ENCODE peak calls at places on chromosomes 3 and 15, in nine cellular contexts. S, M, K, L, W, R, A, P and V are unnamed samples.

GRCh38 chr3:34886443-34886842 is 752.9 kb upstream of the ARPP21 start:
- DNase-seq in S (no peak), M (no peak), K (no peak), L (no peak), W (no peak), R (no peak), A (no peak), P (no peak), V (no peak)

GRCh38 chr3:153038779-153039178 is 123.2 kb upstream of the RAP2B start:
- DNase-seq in S (no peak), M (no peak), K (no peak), L (no peak), W (no peak), R (no peak), A (peak), P (peak), V (no peak)

GRCh38 chr15:96038650-96039049 is 291.9 kb upstream of the NR2F2 start:
- DNase-seq in S (no peak), M (no peak), K (no peak), L (no peak), W (no peak), R (no peak), A (no peak), P (no peak), V (no peak)

GRCh38 chr15:60095711-60096110 is 91.6 kb downstream of the FOXB1 start:
- DNase-seq in S (no peak), M (peak), K (no peak), L (no peak), W (no peak), R (no peak), A (no peak), P (no peak), V (no peak)

GRCh38 chr3:56254835-56255234 is 213.4 kb downstream of the ERC2 start:
- DNase-seq in S (no peak), M (no peak), K (no peak), L (no peak), W (no peak), R (no peak), A (no peak), P (no peak), V (no peak)

GRCh38 chr3:125037498-125038150 is 18.2 kb downstream of the HEG1 start:
- DNase-seq in S (no peak), M (no peak), K (no peak), L (no peak), W (no peak), R (no peak), A (no peak), P (no peak), V (no peak)

GRCh38 chr3:160134964-160135363 is 90.3 kb upstream of the C3orf80 start:
- DNase-seq in S (no peak), M (no peak), K (no peak), L (no peak), W (no peak), R (no peak), A (no peak), P (no peak), V (no peak)

GRCh38 chr15:94028121-94028520 is 203.2 kb upstream of the MCTP2 start:
- DNase-seq in S (no peak), M (no peak), K (no peak), L (no peak), W (no peak), R (no peak), A (no peak), P (no peak), V (no peak)

GRCh38 chr3:143885803-143886427 is 37.6 kb upstream of the SLC9A9 start:
- DNase-seq in S (no peak), M (peak), K (peak), L (no peak), W (no peak), R (no peak), A (no peak), P (peak), V (no peak)

GRCh38 chr15:32936283-32936918 is 218.6 kb downstream of the GREM1 start:
- DNase-seq in S (no peak), M (peak), K (no peak), L (no peak), W (no peak), R (no peak), A (no peak), P (peak), V (no peak)

GRCh38 chr3:52516509-52517195 is 17.0 kb downstream of the NT5DC2 start:
- DNase-seq in S (no peak), M (no peak), K (no peak), L (no peak), W (no peak), R (no peak), A (no peak), P (no peak), V (no peak)

GRCh38 chr15:44102675-44103254 is 92.3 kb downstream of the FRMD5 start:
- DNase-seq in S (no peak), M (peak), K (no peak), L (peak), W (no peak), R (no peak), A (no peak), P (peak), V (no peak)

GRCh38 chr15:89104172-89104564 is 15.9 kb downstream of the ABHD2 start:
- DNase-seq in S (no peak), M (no peak), K (no peak), L (peak), W (no peak), R (no peak), A (no peak), P (no peak), V (no peak)

GRCh38 chr15:42038401-42038800 is 17.6 kb upstream of the PLA2G4E start:
- DNase-seq in S (no peak), M (no peak), K (no peak), L (no peak), W (no peak), R (no peak), A (no peak), P (no peak), V (no peak)

GRCh38 chr3:127486337-127486944 is 104.1 kb downstream of the TPRA1 start:
- DNase-seq in S (no peak), M (no peak), K (no peak), L (no peak), W (no peak), R (peak), A (no peak), P (no peak), V (no peak)

GRCh38 chr3:45130476-45130875 is 15.7 kb downstream of the CDCP1 start:
- DNase-seq in S (no peak), M (no peak), K (no peak), L (no peak), W (no peak), R (no peak), A (no peak), P (no peak), V (no peak)

GRCh38 chr3:195708626-195709481 is 11.9 kb upstream of the MUC20 start:
- DNase-seq in S (no peak), M (no peak), K (peak), L (no peak), W (no peak), R (no peak), A (peak), P (no peak), V (no peak)

GRCh38 chr3:127168271-127168670 is 24.7 kb upstream of the PRR23E start:
- DNase-seq in S (no peak), M (no peak), K (no peak), L (no peak), W (no peak), R (no peak), A (no peak), P (no peak), V (no peak)

GRCh38 chr3:167305340-167305739 is 74.8 kb downstream of the ZBBX start:
- DNase-seq in S (no peak), M (no peak), K (no peak), L (no peak), W (no peak), R (no peak), A (no peak), P (no peak), V (no peak)

GRCh38 chr3:183583331-183584245 is 28.1 kb upstream of the KLHL6 start:
- DNase-seq in S (no peak), M (no peak), K (no peak), L (no peak), W (no peak), R (no peak), A (no peak), P (no peak), V (no peak)

GRCh38 chr3:141981084-141981483 is 104.6 kb downstream of the ATP1B3 start:
- DNase-seq in S (no peak), M (no peak), K (no peak), L (no peak), W (no peak), R (no peak), A (no peak), P (no peak), V (no peak)

GRCh38 chr3:69065318-69065964 is 13.3 kb upstream of the TMF1 start:
- DNase-seq in S (no peak), M (no peak), K (peak), L (no peak), W (no peak), R (no peak), A (no peak), P (no peak), V (no peak)

GRCh38 chr3:30256474-30256873 is 349.9 kb upstream of the TGFBR2 start:
- DNase-seq in S (no peak), M (peak), K (no peak), L (no peak), W (no peak), R (no peak), A (no peak), P (no peak), V (no peak)

GRCh38 chr15:28919201-28919627 is 33.4 kb downstream of the APBA2 start:
- DNase-seq in S (no peak), M (no peak), K (peak), L (no peak), W (no peak), R (no peak), A (no peak), P (no peak), V (no peak)

GRCh38 chr3:108096506-108097325 is 5.9 kb upstream of the CD47 start:
- DNase-seq in S (no peak), M (no peak), K (no peak), L (no peak), W (no peak), R (no peak), A (no peak), P (no peak), V (no peak)

GRCh38 chr15:40282870-40283614 is at the start of gene ANKRD63:
- DNase-seq in S (peak), M (no peak), K (peak), L (no peak), W (no peak), R (peak), A (no peak), P (peak), V (no peak)

GRCh38 chr15:82952156-82953081 is at the start of gene HOMER2:
- DNase-seq in S (no peak), M (no peak), K (no peak), L (no peak), W (no peak), R (no peak), A (peak), P (peak), V (no peak)